ENCODE peak calls at places on chromosomes 12 and 14, in seven cellular contexts. One of them, this sample, is unnamed.

GRCh38 chr12:542290-543113 is 82.8 kb downstream of the B4GALNT3 start:
- DNase-seq in amniotic stem cell: no peak
- DNase-seq in SK-N-DZ: peak; percentile 73
- DNase-seq in posterior vena cava: no peak
- DNase-seq in putamen: no peak
- DNase-seq in M059J: no peak
- DNase-seq in head of caudate nucleus: no peak
- DNase-seq in this sample: no peak

GRCh38 chr12:63362801-63363200 is 211.8 kb upstream of the AVPR1A start:
- DNase-seq in putamen: no peak
- DNase-seq in posterior vena cava: no peak
- DNase-seq in amniotic stem cell: no peak
- DNase-seq in M059J: peak; percentile 43
- DNase-seq in head of caudate nucleus: no peak
- DNase-seq in SK-N-DZ: no peak
- DNase-seq in this sample: peak; percentile 77

GRCh38 chr12:24470050-24470449 is 478.9 kb downstream of the BCAT1 start:
- DNase-seq in head of caudate nucleus: no peak
- DNase-seq in SK-N-DZ: no peak
- DNase-seq in amniotic stem cell: no peak
- DNase-seq in putamen: no peak
- DNase-seq in M059J: peak; percentile 31
- DNase-seq in posterior vena cava: no peak
- DNase-seq in this sample: peak; percentile 33

GRCh38 chr12:69039881-69040280 is 106.9 kb upstream of the CPM start:
- DNase-seq in putamen: no peak
- DNase-seq in amniotic stem cell: no peak
- DNase-seq in SK-N-DZ: no peak
- DNase-seq in head of caudate nucleus: no peak
- DNase-seq in M059J: no peak
- DNase-seq in posterior vena cava: no peak
- DNase-seq in this sample: no peak

GRCh38 chr14:28759658-28760313 is 6.8 kb upstream of the FOXG1 start:
- DNase-seq in SK-N-DZ: no peak
- DNase-seq in amniotic stem cell: no peak
- DNase-seq in M059J: peak; percentile 65
- DNase-seq in head of caudate nucleus: no peak
- DNase-seq in putamen: no peak
- DNase-seq in posterior vena cava: no peak
- DNase-seq in this sample: no peak

GRCh38 chr12:49108958-49109404 is 1.7 kb downstream of the LMBR1L start:
- DNase-seq in posterior vena cava: no peak
- DNase-seq in amniotic stem cell: no peak
- DNase-seq in putamen: no peak
- DNase-seq in M059J: no peak
- DNase-seq in SK-N-DZ: no peak
- DNase-seq in head of caudate nucleus: no peak
- DNase-seq in this sample: peak; percentile 61

GRCh38 chr12:100796616-100797015 is 2.0 kb downstream of the ANO4 start:
- DNase-seq in putamen: peak; percentile 9
- DNase-seq in amniotic stem cell: no peak
- DNase-seq in SK-N-DZ: no peak
- DNase-seq in head of caudate nucleus: no peak
- DNase-seq in posterior vena cava: no peak
- DNase-seq in M059J: no peak
- DNase-seq in this sample: no peak

GRCh38 chr14:71918955-71919354 is 13.3 kb upstream of the RGS6 start:
- DNase-seq in posterior vena cava: no peak
- DNase-seq in amniotic stem cell: no peak
- DNase-seq in head of caudate nucleus: no peak
- DNase-seq in putamen: no peak
- DNase-seq in M059J: peak; percentile 5
- DNase-seq in SK-N-DZ: no peak
- DNase-seq in this sample: no peak

GRCh38 chr12:109458771-109459208 is 18.3 kb downstream of the KCTD10 start:
- DNase-seq in posterior vena cava: no peak
- DNase-seq in amniotic stem cell: no peak
- DNase-seq in putamen: no peak
- DNase-seq in head of caudate nucleus: no peak
- DNase-seq in M059J: peak; percentile 25
- DNase-seq in SK-N-DZ: no peak
- DNase-seq in this sample: no peak

GRCh38 chr12:82959821-82960220 is 273.1 kb downstream of the TMTC2 start:
- DNase-seq in putamen: no peak
- DNase-seq in SK-N-DZ: no peak
- DNase-seq in amniotic stem cell: no peak
- DNase-seq in head of caudate nucleus: no peak
- DNase-seq in M059J: no peak
- DNase-seq in posterior vena cava: no peak
- DNase-seq in this sample: no peak

GRCh38 chr12:130461868-130462557 is 124.3 kb downstream of the PIWIL1 start:
- DNase-seq in head of caudate nucleus: no peak
- DNase-seq in amniotic stem cell: no peak
- DNase-seq in SK-N-DZ: no peak
- DNase-seq in putamen: no peak
- DNase-seq in M059J: no peak
- DNase-seq in posterior vena cava: no peak
- DNase-seq in this sample: no peak

GRCh38 chr14:91778217-91778616 is 46.3 kb upstream of the CATSPERB start:
- DNase-seq in putamen: no peak
- DNase-seq in posterior vena cava: no peak
- DNase-seq in amniotic stem cell: no peak
- DNase-seq in head of caudate nucleus: no peak
- DNase-seq in M059J: no peak
- DNase-seq in SK-N-DZ: no peak
- DNase-seq in this sample: peak; percentile 18

GRCh38 chr14:63986789-63987533 is 134.2 kb downstream of the SYNE2 start:
- DNase-seq in M059J: peak; percentile 23
- DNase-seq in amniotic stem cell: no peak
- DNase-seq in SK-N-DZ: no peak
- DNase-seq in posterior vena cava: no peak
- DNase-seq in putamen: no peak
- DNase-seq in head of caudate nucleus: no peak
- DNase-seq in this sample: peak; percentile 89

GRCh38 chr12:49098035-49098451 is 3.4 kb upstream of the DHH start:
- DNase-seq in SK-N-DZ: peak; percentile 58
- DNase-seq in amniotic stem cell: no peak
- DNase-seq in M059J: peak; percentile 25
- DNase-seq in putamen: no peak
- DNase-seq in posterior vena cava: no peak
- DNase-seq in head of caudate nucleus: peak; percentile 76
- DNase-seq in this sample: peak; percentile 31

GRCh38 chr12:111926631-111927030 is 84.6 kb downstream of the MAPKAPK5 start:
- DNase-seq in head of caudate nucleus: no peak
- DNase-seq in posterior vena cava: no peak
- DNase-seq in putamen: no peak
- DNase-seq in amniotic stem cell: no peak
- DNase-seq in SK-N-DZ: no peak
- DNase-seq in M059J: no peak
- DNase-seq in this sample: no peak

GRCh38 chr12:109738878-109739665 is 25.4 kb downstream of the FAM222A start:
- DNase-seq in M059J: peak; percentile 83
- DNase-seq in SK-N-DZ: no peak
- DNase-seq in head of caudate nucleus: no peak
- DNase-seq in amniotic stem cell: no peak
- DNase-seq in posterior vena cava: peak; percentile 58
- DNase-seq in putamen: no peak
- DNase-seq in this sample: peak; percentile 83

GRCh38 chr12:63994704-63995103 is 150.2 kb downstream of the SRGAP1 start:
- DNase-seq in M059J: no peak
- DNase-seq in head of caudate nucleus: no peak
- DNase-seq in putamen: no peak
- DNase-seq in amniotic stem cell: no peak
- DNase-seq in posterior vena cava: no peak
- DNase-seq in SK-N-DZ: no peak
- DNase-seq in this sample: no peak

GRCh38 chr12:13205809-13206559 is 9.5 kb downstream of the EMP1 start:
- DNase-seq in amniotic stem cell: peak; percentile 92
- DNase-seq in SK-N-DZ: no peak
- DNase-seq in posterior vena cava: no peak
- DNase-seq in M059J: peak; percentile 99
- DNase-seq in putamen: no peak
- DNase-seq in head of caudate nucleus: no peak
- DNase-seq in this sample: peak; percentile 96

GRCh38 chr14:35383569-35384385 is 20.8 kb downstream of the NFKBIA start:
- DNase-seq in amniotic stem cell: no peak
- DNase-seq in putamen: no peak
- DNase-seq in SK-N-DZ: no peak
- DNase-seq in M059J: no peak
- DNase-seq in head of caudate nucleus: no peak
- DNase-seq in posterior vena cava: no peak
- DNase-seq in this sample: no peak

GRCh38 chr14:50060871-50061663 is 55.3 kb downstream of the VCPKMT start:
- DNase-seq in amniotic stem cell: peak; percentile 86
- DNase-seq in posterior vena cava: no peak
- DNase-seq in M059J: peak; percentile 94
- DNase-seq in SK-N-DZ: peak; percentile 27
- DNase-seq in putamen: peak; percentile 60
- DNase-seq in head of caudate nucleus: no peak
- DNase-seq in this sample: peak; percentile 93

GRCh38 chr14:59228416-59228815 is 39.9 kb downstream of the DAAM1 start:
- DNase-seq in putamen: peak; percentile 16
- DNase-seq in amniotic stem cell: no peak
- DNase-seq in SK-N-DZ: no peak
- DNase-seq in M059J: peak; percentile 31
- DNase-seq in head of caudate nucleus: no peak
- DNase-seq in posterior vena cava: no peak
- DNase-seq in this sample: no peak

This sample was measured in renal cortical epithelial cell.